ENCODE peak calls at places on chromosome 9, in six cellular contexts. O, U, S, Q, M and X are unnamed samples.

GRCh38 chr9:124498040-124498439 is 9.2 kb downstream of the NR5A1 start:
- DNase-seq in O (no peak), U (no peak), S (no peak), Q (no peak), M (no peak), X (no peak)

GRCh38 chr9:126569036-126569435 is 44.7 kb upstream of the LMX1B start:
- DNase-seq in O (peak), U (no peak), S (no peak), Q (no peak), M (no peak), X (no peak)

GRCh38 chr9:81968026-81968425 is 20.5 kb upstream of the SPATA31D1 start:
- DNase-seq in O (no peak), U (no peak), S (no peak), Q (no peak), M (no peak), X (no peak)

GRCh38 chr9:129027685-129028191 is 393 bp downstream of the SH3GLB2 start:
- DNase-seq in O (peak), U (peak), S (peak), Q (peak), M (no peak), X (peak)

GRCh38 chr9:93155716-93156474 is 21.8 kb upstream of the NINJ1 start:
- DNase-seq in O (no peak), U (no peak), S (no peak), Q (no peak), M (no peak), X (no peak)

GRCh38 chr9:135088979-135089847 is 1.7 kb downstream of the OLFM1 start:
- DNase-seq in O (no peak), U (no peak), S (no peak), Q (no peak), M (no peak), X (no peak)

GRCh38 chr9:94031380-94031779 is 52.9 kb upstream of the PTPDC1 start:
- DNase-seq in O (no peak), U (no peak), S (no peak), Q (peak), M (no peak), X (no peak)

GRCh38 chr9:31259824-31260223 is 1124.6 kb upstream of the ACO1 start:
- DNase-seq in O (no peak), U (no peak), S (no peak), Q (no peak), M (no peak), X (no peak)

GRCh38 chr9:112446518-112446917 is 40.1 kb upstream of the KIAA1958 start:
- DNase-seq in O (no peak), U (no peak), S (no peak), Q (no peak), M (no peak), X (no peak)

GRCh38 chr9:21326526-21327139 is 8.6 kb downstream of the KLHL9 start:
- DNase-seq in O (peak), U (peak), S (no peak), Q (peak), M (no peak), X (peak)

GRCh38 chr9:128911529-128912035 is 9.2 kb upstream of the PHYHD1 start:
- DNase-seq in O (peak), U (no peak), S (no peak), Q (no peak), M (peak), X (peak)

GRCh38 chr9:88372103-88372694 is 16.0 kb upstream of the SPIN1 start:
- DNase-seq in O (peak), U (no peak), S (no peak), Q (no peak), M (no peak), X (no peak)

GRCh38 chr9:21160178-21160577 is 6.3 kb downstream of the IFNA21 start:
- DNase-seq in O (no peak), U (no peak), S (no peak), Q (no peak), M (no peak), X (peak)

GRCh38 chr9:82108881-82109280 is 120.3 kb downstream of the SPATA31D1 start:
- DNase-seq in O (no peak), U (no peak), S (no peak), Q (no peak), M (no peak), X (no peak)

GRCh38 chr9:76677481-76678055 is 86.7 kb upstream of the PCA3 start:
- DNase-seq in O (no peak), U (no peak), S (no peak), Q (no peak), M (peak), X (no peak)

GRCh38 chr9:100196215-100196614 is 97.2 kb downstream of the INVS start:
- DNase-seq in O (no peak), U (no peak), S (no peak), Q (no peak), M (no peak), X (no peak)

GRCh38 chr9:129932303-129933151 is 97.3 kb downstream of the USP20 start:
- DNase-seq in O (no peak), U (no peak), S (no peak), Q (no peak), M (no peak), X (peak)

GRCh38 chr9:93093081-93093448 is 3.0 kb upstream of the CARD19 start:
- DNase-seq in O (no peak), U (no peak), S (no peak), Q (no peak), M (no peak), X (no peak)

GRCh38 chr9:107952773-107953172 is 463.2 kb upstream of the KLF4 start:
- DNase-seq in O (no peak), U (peak), S (no peak), Q (no peak), M (no peak), X (no peak)

GRCh38 chr9:2208465-2208864 is 193.3 kb downstream of the SMARCA2 start:
- DNase-seq in O (no peak), U (no peak), S (no peak), Q (no peak), M (no peak), X (no peak)

GRCh38 chr9:116859763-116860162 is 172.7 kb downstream of the TRIM32 start:
- DNase-seq in O (peak), U (peak), S (no peak), Q (no peak), M (no peak), X (no peak)

GRCh38 chr9:5608298-5609254 is 20.3 kb upstream of the RIC1 start:
- DNase-seq in O (no peak), U (no peak), S (no peak), Q (peak), M (no peak), X (peak)

GRCh38 chr9:95070549-95071021 is 246.9 kb downstream of the FANCC start:
- DNase-seq in O (no peak), U (no peak), S (no peak), Q (no peak), M (no peak), X (no peak)

GRCh38 chr9:306907-307306 is 92.2 kb downstream of the DOCK8 start:
- DNase-seq in O (peak), U (no peak), S (peak), Q (peak), M (no peak), X (peak)

GRCh38 chr9:72332351-72332750 is 32.7 kb downstream of the ZFAND5 start:
- DNase-seq in O (no peak), U (no peak), S (no peak), Q (no peak), M (no peak), X (no peak)

GRCh38 chr9:133580416-133580738 is 28.8 kb downstream of the FAM163B start:
- DNase-seq in O (no peak), U (no peak), S (no peak), Q (no peak), M (no peak), X (no peak)

GRCh38 chr9:110125207-110125751 is 82.7 kb downstream of the C9orf152 start:
- DNase-seq in O (no peak), U (no peak), S (peak), Q (peak), M (peak), X (no peak)

GRCh38 chr9:35954942-35955546 is 2.9 kb downstream of the OR2S2 start:
- DNase-seq in O (peak), U (peak), S (peak), Q (peak), M (no peak), X (peak)